ENCODE peak calls at places on chromosomes 12 and 14, in six cellular contexts. One of them, this sample, is unnamed. For H3K36me3, the result is how much of the 10 kb centered on the place peaks cover.

GRCh38 chr14:100881211-100882025 is 22.1 kb downstream of the RTL1 start:
- DNase-seq in heart right ventricle: peak
- DNase-seq in body of pancreas: no peak
- DNase-seq in DND-41: no peak
- DNase-seq in right lobe of liver: peak
- DNase-seq in mammary epithelial cell: no peak
- DNase-seq in this sample: no peak

GRCh38 chr14:77086017-77086727 is 11.9 kb upstream of the CIPC start:
- DNase-seq in DND-41: no peak
- DNase-seq in body of pancreas: no peak
- DNase-seq in right lobe of liver: no peak
- DNase-seq in mammary epithelial cell: peak
- DNase-seq in heart right ventricle: no peak
- DNase-seq in this sample: no peak

GRCh38 chr14:91253795-91254323 is 9.4 kb upstream of the GPR68 start:
- DNase-seq in DND-41: no peak
- DNase-seq in mammary epithelial cell: no peak
- DNase-seq in heart right ventricle: no peak
- DNase-seq in right lobe of liver: no peak
- DNase-seq in body of pancreas: no peak
- DNase-seq in this sample: no peak

GRCh38 chr12:108861878-108862587 is 4.7 kb upstream of the SSH1 start:
- DNase-seq in heart right ventricle: no peak
- DNase-seq in DND-41: no peak
- DNase-seq in body of pancreas: no peak
- DNase-seq in right lobe of liver: no peak
- DNase-seq in mammary epithelial cell: no peak
- DNase-seq in this sample: peak

GRCh38 chr12:121872546-121873223 is 14.0 kb upstream of the HPD start:
- DNase-seq in right lobe of liver: no peak
- DNase-seq in heart right ventricle: peak
- DNase-seq in DND-41: no peak
- DNase-seq in mammary epithelial cell: peak
- DNase-seq in body of pancreas: peak
- DNase-seq in this sample: peak

GRCh38 chr14:33949051-33950037 is 1.5 kb downstream of the EGLN3 start:
- DNase-seq in right lobe of liver: no peak
- DNase-seq in mammary epithelial cell: no peak
- DNase-seq in body of pancreas: no peak
- DNase-seq in DND-41: peak
- DNase-seq in heart right ventricle: no peak
- DNase-seq in this sample: peak

GRCh38 chr14:58272589-58273372 is 25.6 kb upstream of the ARID4A start:
- DNase-seq in right lobe of liver: no peak
- DNase-seq in heart right ventricle: no peak
- DNase-seq in DND-41: no peak
- DNase-seq in body of pancreas: peak
- DNase-seq in mammary epithelial cell: no peak
- DNase-seq in this sample: peak

GRCh38 chr12:126617312-126617711 is 1552.1 kb downstream of the AACS start:
- DNase-seq in right lobe of liver: no peak
- DNase-seq in DND-41: no peak
- DNase-seq in heart right ventricle: no peak
- DNase-seq in body of pancreas: no peak
- DNase-seq in mammary epithelial cell: no peak
- DNase-seq in this sample: no peak

GRCh38 chr14:51067306-51067705 is 27.6 kb downstream of the TRIM9 start:
- DNase-seq in mammary epithelial cell: no peak
- DNase-seq in DND-41: no peak
- DNase-seq in body of pancreas: no peak
- DNase-seq in right lobe of liver: no peak
- DNase-seq in heart right ventricle: no peak
- DNase-seq in this sample: no peak

GRCh38 chr14:103973354-103973753 is 31.0 kb upstream of the RD3L start:
- DNase-seq in mammary epithelial cell: no peak
- DNase-seq in heart right ventricle: no peak
- DNase-seq in body of pancreas: no peak
- DNase-seq in right lobe of liver: no peak
- DNase-seq in DND-41: no peak
- DNase-seq in this sample: no peak

GRCh38 chr14:105493921-105494605 is 3.0 kb downstream of the TEDC1 start:
- DNase-seq in heart right ventricle: peak
- DNase-seq in DND-41: peak
- DNase-seq in body of pancreas: no peak
- DNase-seq in mammary epithelial cell: no peak
- DNase-seq in right lobe of liver: peak
- DNase-seq in this sample: no peak

GRCh38 chr12:66232258-66232657 is 43.2 kb downstream of the IRAK3 start:
- DNase-seq in right lobe of liver: no peak
- DNase-seq in mammary epithelial cell: no peak
- DNase-seq in body of pancreas: no peak
- DNase-seq in DND-41: no peak
- DNase-seq in heart right ventricle: no peak
- DNase-seq in this sample: peak

GRCh38 chr14:90513151-90514014 is 116.6 kb downstream of the CALM1 start:
- DNase-seq in heart right ventricle: peak
- DNase-seq in DND-41: no peak
- DNase-seq in mammary epithelial cell: peak
- DNase-seq in right lobe of liver: no peak
- DNase-seq in body of pancreas: peak
- DNase-seq in this sample: peak

GRCh38 chr14:103127861-103128598 is 4.8 kb downstream of the TNFAIP2 start:
- DNase-seq in DND-41: no peak
- DNase-seq in mammary epithelial cell: no peak
- DNase-seq in right lobe of liver: peak
- DNase-seq in body of pancreas: no peak
- DNase-seq in heart right ventricle: no peak
- DNase-seq in this sample: no peak

GRCh38 chr14:21236948-21237797 is 32.1 kb downstream of the HNRNPC start:
- DNase-seq in right lobe of liver: no peak
- DNase-seq in heart right ventricle: no peak
- DNase-seq in body of pancreas: no peak
- DNase-seq in mammary epithelial cell: no peak
- DNase-seq in DND-41: no peak
- DNase-seq in this sample: no peak
- H3K36me3 ChIP-seq in right lobe of liver: under half
- H3K36me3 ChIP-seq in heart right ventricle: half or more
- H3K36me3 ChIP-seq in body of pancreas: under half
- H3K36me3 ChIP-seq in mammary epithelial cell: under half
- H3K36me3 ChIP-seq in DND-41: half or more
- H3K36me3 ChIP-seq in this sample: under half

GRCh38 chr12:93098077-93098476 is 169.0 kb upstream of the EEA1 start:
- DNase-seq in right lobe of liver: no peak
- DNase-seq in heart right ventricle: no peak
- DNase-seq in DND-41: peak
- DNase-seq in mammary epithelial cell: no peak
- DNase-seq in body of pancreas: peak
- DNase-seq in this sample: peak
- H3K27ac ChIP-seq in right lobe of liver: no peak
- H3K27ac ChIP-seq in heart right ventricle: no peak
- H3K27ac ChIP-seq in DND-41: no peak
- H3K27ac ChIP-seq in mammary epithelial cell: no peak
- H3K27ac ChIP-seq in body of pancreas: no peak
- H3K27ac ChIP-seq in this sample: no peak

GRCh38 chr14:74671789-74672188 is 41.1 kb downstream of the AREL1 start:
- DNase-seq in right lobe of liver: no peak
- DNase-seq in heart right ventricle: no peak
- DNase-seq in mammary epithelial cell: peak
- DNase-seq in DND-41: no peak
- DNase-seq in body of pancreas: no peak
- DNase-seq in this sample: no peak
- H3K36me3 ChIP-seq in right lobe of liver: under half
- H3K36me3 ChIP-seq in heart right ventricle: half or more
- H3K36me3 ChIP-seq in mammary epithelial cell: under half
- H3K36me3 ChIP-seq in DND-41: half or more
- H3K36me3 ChIP-seq in body of pancreas: under half
- H3K36me3 ChIP-seq in this sample: under half

GRCh38 chr14:61492474-61492873 is 171.1 kb downstream of the PRKCH start:
- DNase-seq in mammary epithelial cell: no peak
- DNase-seq in right lobe of liver: no peak
- DNase-seq in body of pancreas: no peak
- DNase-seq in heart right ventricle: no peak
- DNase-seq in DND-41: no peak
- DNase-seq in this sample: no peak

GRCh38 chr14:61489932-61490331 is 168.6 kb downstream of the PRKCH start:
- DNase-seq in DND-41: no peak
- DNase-seq in body of pancreas: no peak
- DNase-seq in heart right ventricle: no peak
- DNase-seq in right lobe of liver: peak
- DNase-seq in mammary epithelial cell: no peak
- DNase-seq in this sample: no peak

GRCh38 chr14:61493239-61493638 is 171.9 kb downstream of the PRKCH start:
- DNase-seq in DND-41: no peak
- DNase-seq in right lobe of liver: no peak
- DNase-seq in heart right ventricle: no peak
- DNase-seq in body of pancreas: no peak
- DNase-seq in mammary epithelial cell: peak
- DNase-seq in this sample: no peak

GRCh38 chr14:61491224-61491623 is 169.8 kb downstream of the PRKCH start:
- DNase-seq in heart right ventricle: no peak
- DNase-seq in mammary epithelial cell: no peak
- DNase-seq in body of pancreas: peak
- DNase-seq in right lobe of liver: no peak
- DNase-seq in DND-41: no peak
- DNase-seq in this sample: no peak

DNA sequence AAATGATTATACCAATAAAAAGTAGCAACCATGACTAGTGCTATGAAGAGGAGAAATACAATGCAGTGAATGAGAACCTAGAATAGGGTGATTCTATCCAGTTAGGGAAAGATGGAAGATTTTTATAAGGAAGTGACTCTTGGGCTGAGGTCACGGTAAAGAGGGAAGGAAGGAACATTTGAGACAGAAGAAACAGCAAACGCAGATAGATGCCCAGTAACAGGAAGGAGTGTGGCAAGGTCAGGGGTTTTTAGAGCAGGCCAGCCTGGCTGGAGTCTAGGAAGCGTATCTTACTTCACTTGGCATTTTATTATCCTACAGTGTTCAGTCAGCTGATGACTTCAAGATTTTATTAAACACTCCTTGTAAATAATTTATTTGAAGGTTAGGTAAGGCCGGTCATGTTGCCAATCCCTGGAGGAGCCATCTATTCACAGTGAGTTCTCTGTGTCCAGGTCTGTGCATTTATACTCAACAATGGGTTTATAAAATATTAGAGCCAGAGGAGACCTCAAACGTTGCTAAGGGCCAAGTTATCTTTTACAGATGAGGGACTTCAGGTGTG is 170.6 kb downstream of the PRKCH start:
- DNase-seq in DND-41: no peak
- DNase-seq in heart right ventricle: no peak
- DNase-seq in right lobe of liver: no peak
- DNase-seq in body of pancreas: no peak
- DNase-seq in mammary epithelial cell: no peak
- DNase-seq in this sample: no peak
- H3K27ac ChIP-seq in DND-41: peak
- H3K27ac ChIP-seq in heart right ventricle: no peak
- H3K27ac ChIP-seq in right lobe of liver: peak
- H3K27ac ChIP-seq in body of pancreas: no peak
- H3K27ac ChIP-seq in mammary epithelial cell: no peak
- H3K27ac ChIP-seq in this sample: no peak

This sample was measured in small intestine.